ENCODE peak calls at places on chromosomes 2 and 18, in eight cellular contexts. T is AG04449; O is CD8-positive, alpha-beta T cell; M is GM10248; W is right lobe of liver; H is brain microvascular endothelial cell; E is nephron progenitor cell; V is keratinocyte. Z is an unnamed sample.

GRCh38 chr18:75544496-75544895 is 117.0 kb upstream of the SMIM21 start:
- DNase-seq in T (no peak), O (no peak), M (no peak), W (no peak), H (peak), E (no peak), V (peak), Z (no peak)

GRCh38 chr2:27431395-27431794 is 3.0 kb downstream of the NRBP1 start:
- DNase-seq in T (no peak), O (no peak), M (no peak), W (no peak), H (peak), E (no peak), V (no peak), Z (no peak)

GRCh38 chr2:197705912-197706838 is 1.0 kb downstream of the MARS2 start:
- DNase-seq in T (no peak), O (no peak), M (no peak), W (peak), H (no peak), E (peak), V (no peak), Z (peak)

GRCh38 chr2:122412360-122412759 is 656.9 kb downstream of the TSN start:
- DNase-seq in T (no peak), O (no peak), M (no peak), W (no peak), H (no peak), E (no peak), V (no peak), Z (no peak)

GRCh38 chr18:10442551-10442971 is 11.9 kb upstream of the APCDD1 start:
- DNase-seq in T (no peak), O (no peak), M (no peak), W (no peak), H (no peak), E (no peak), V (no peak), Z (no peak)

GRCh38 chr2:186042207-186043028 is 303.8 kb downstream of the FSIP2 start:
- DNase-seq in T (no peak), O (no peak), M (no peak), W (no peak), H (no peak), E (no peak), V (no peak), Z (no peak)

GRCh38 chr2:165008916-165009315 is 53.6 kb upstream of the SLC38A11 start:
- DNase-seq in T (no peak), O (no peak), M (no peak), W (no peak), H (no peak), E (no peak), V (peak), Z (no peak)

GRCh38 chr2:138000037-138000436 is 35.8 kb downstream of the HNMT start:
- DNase-seq in T (no peak), O (no peak), M (no peak), W (no peak), H (no peak), E (no peak), V (no peak), Z (no peak)

GRCh38 chr18:48942554-48943261 is 8.1 kb downstream of the SMAD7 start:
- DNase-seq in T (peak), O (no peak), M (no peak), W (peak), H (peak), E (peak), V (no peak), Z (no peak)

GRCh38 chr2:219736196-219736595 is 108.8 kb downstream of the SLC4A3 start:
- DNase-seq in T (no peak), O (no peak), M (peak), W (no peak), H (peak), E (peak), V (no peak), Z (peak)

GRCh38 chr2:132621131-132621875 is 48.7 kb downstream of the LYPD1 start:
- DNase-seq in T (no peak), O (no peak), M (no peak), W (peak), H (no peak), E (no peak), V (no peak), Z (no peak)

GRCh38 chr18:48629730-48630324 is 91.0 kb downstream of the CTIF start:
- DNase-seq in T (peak), O (no peak), M (no peak), W (peak), H (peak), E (no peak), V (no peak), Z (no peak)

GRCh38 chr2:195658541-195658890 is 1.5 kb downstream of the SLC39A10 start:
- DNase-seq in T (no peak), O (no peak), M (no peak), W (no peak), H (peak), E (no peak), V (no peak), Z (no peak)

GRCh38 chr18:21599585-21600525 is 649 bp downstream of the ESCO1 start:
- DNase-seq in T (no peak), O (peak), M (peak), W (peak), H (no peak), E (peak), V (no peak), Z (no peak)

GRCh38 chr2:2563309-2563860 is 232.3 kb upstream of the MYT1L start:
- DNase-seq in T (no peak), O (no peak), M (no peak), W (no peak), H (no peak), E (no peak), V (no peak), Z (no peak)

GRCh38 chr18:75293591-75293990 is 83.0 kb downstream of the TSHZ1 start:
- DNase-seq in T (no peak), O (no peak), M (no peak), W (no peak), H (peak), E (no peak), V (no peak), Z (no peak)

GRCh38 chr18:25704096-25704870 is 352.3 kb upstream of the ZNF521 start:
- DNase-seq in T (no peak), O (no peak), M (no peak), W (no peak), H (no peak), E (no peak), V (no peak), Z (peak)

GRCh38 chr2:100733344-100734187 is 86.4 kb upstream of the NPAS2 start:
- DNase-seq in T (no peak), O (no peak), M (no peak), W (peak), H (peak), E (peak), V (no peak), Z (no peak)

GRCh38 chr2:45945182-45945779 is 293.8 kb downstream of the PRKCE start:
- DNase-seq in T (no peak), O (no peak), M (no peak), W (no peak), H (no peak), E (no peak), V (no peak), Z (no peak)

GRCh38 chr18:49988733-49989132 is 175.4 kb upstream of the ACAA2 start:
- DNase-seq in T (no peak), O (no peak), M (no peak), W (no peak), H (no peak), E (no peak), V (no peak), Z (no peak)

GRCh38 chr18:49988101-49988500 is 174.8 kb upstream of the ACAA2 start:
- DNase-seq in T (no peak), O (no peak), M (no peak), W (no peak), H (no peak), E (no peak), V (no peak), Z (no peak)

GRCh38 chr18:49997468-49998045 is 184.2 kb upstream of the ACAA2 start:
- DNase-seq in T (no peak), O (no peak), M (no peak), W (no peak), H (no peak), E (no peak), V (no peak), Z (no peak)

GRCh38 chr18:49994410-49994809 is 181.1 kb upstream of the ACAA2 start:
- DNase-seq in T (no peak), O (no peak), M (no peak), W (peak), H (no peak), E (no peak), V (no peak), Z (no peak)

DNA sequence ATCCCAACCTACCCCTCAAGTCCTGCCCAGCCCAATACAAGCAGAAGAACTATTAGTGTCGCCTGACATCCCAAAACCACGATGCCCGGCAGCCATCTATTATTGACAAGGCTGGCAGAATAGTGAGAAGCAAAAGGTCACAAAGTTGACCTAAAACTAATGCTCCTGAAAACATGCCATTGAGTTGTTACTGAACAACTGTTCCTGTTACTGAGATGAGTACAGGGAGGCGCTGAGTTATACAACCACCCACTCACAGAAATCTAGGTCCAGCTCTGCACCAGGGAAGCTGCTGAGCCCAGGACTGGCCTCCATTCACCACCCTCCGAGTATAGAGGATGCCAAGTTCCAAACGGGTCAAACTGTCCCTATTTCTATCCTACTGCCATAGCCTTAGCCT is 180.0 kb upstream of the ACAA2 start:
- DNase-seq in T (no peak), O (no peak), M (no peak), W (peak), H (no peak), E (no peak), V (no peak), Z (no peak)
- TF ChIP-seq CTCF in T (no peak), O (no peak), M (no peak), W (no peak), H (no peak), E (no peak), V (no peak), Z (no peak)

GRCh38 chr2:232653441-232653840 is 20.0 kb downstream of the EFHD1 start:
- DNase-seq in T (no peak), O (no peak), M (no peak), W (no peak), H (no peak), E (no peak), V (no peak), Z (no peak)

GRCh38 chr2:232659359-232659758 is 26.0 kb downstream of the EFHD1 start:
- DNase-seq in T (no peak), O (no peak), M (no peak), W (no peak), H (no peak), E (no peak), V (no peak), Z (no peak)

GRCh38 chr2:232655392-232655791 is 22.0 kb downstream of the EFHD1 start:
- DNase-seq in T (no peak), O (no peak), M (no peak), W (peak), H (no peak), E (no peak), V (no peak), Z (no peak)

GRCh38 chr2:232662486-232663260 is 29.3 kb downstream of the EFHD1 start:
- DNase-seq in T (no peak), O (no peak), M (no peak), W (no peak), H (no peak), E (no peak), V (no peak), Z (no peak)

GRCh38 chr2:232658217-232658785 is 24.9 kb downstream of the EFHD1 start:
- DNase-seq in T (no peak), O (no peak), M (no peak), W (no peak), H (no peak), E (no peak), V (no peak), Z (no peak)
- TF ChIP-seq CTCF in T (no peak), O (no peak), M (peak), W (no peak), H (peak), E (no peak), V (no peak), Z (no peak)

GRCh38 chr2:24382363-24383021 is 22.2 kb upstream of the ITSN2 start:
- DNase-seq in T (peak), O (peak), M (peak), W (peak), H (peak), E (peak), V (no peak), Z (peak)
- TF ChIP-seq CTCF in T (peak), O (peak), M (peak), W (peak), H (peak), E (peak), V (peak), Z (peak)

GRCh38 chr2:113406114-113406513 is 31.4 kb upstream of the ZNG1B start:
- DNase-seq in T (no peak), O (no peak), M (no peak), W (no peak), H (no peak), E (peak), V (no peak), Z (peak)

DNA sequence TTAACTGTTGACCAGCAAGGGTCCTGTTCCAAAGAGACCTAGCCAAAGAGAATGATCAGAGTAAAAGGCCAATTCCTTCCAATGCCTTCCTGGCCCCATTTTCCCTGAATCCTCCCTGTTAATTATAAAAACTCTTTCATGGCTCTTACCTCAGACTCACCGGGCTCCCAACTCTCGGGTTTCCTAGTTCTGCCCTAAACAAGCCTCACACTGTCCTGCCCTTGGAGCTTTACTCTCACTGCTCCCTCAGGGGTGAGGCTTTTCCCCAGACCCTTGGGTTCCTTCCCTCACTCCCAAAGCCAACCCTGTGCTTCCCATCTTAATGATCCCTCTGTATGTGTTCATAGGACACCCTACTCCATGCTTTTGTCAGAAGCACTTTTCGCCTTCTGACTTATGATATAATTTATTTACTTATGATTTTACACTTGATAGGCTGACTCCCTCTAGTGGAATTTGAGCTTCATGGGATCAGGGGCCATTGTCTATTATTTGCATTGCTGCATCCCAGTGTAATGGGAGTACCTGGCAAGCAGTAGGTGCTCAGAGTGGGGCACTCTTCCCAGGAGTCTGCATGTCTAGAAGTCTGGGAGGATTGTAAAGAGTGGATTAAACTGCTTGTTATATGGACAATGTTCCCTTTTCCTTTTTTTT is 29.9 kb upstream of the ZNG1B start:
- DNase-seq in T (no peak), O (no peak), M (no peak), W (no peak), H (peak), E (no peak), V (no peak), Z (no peak)
- TF ChIP-seq CTCF in T (no peak), O (no peak), M (no peak), W (peak), H (peak), E (no peak), V (peak), Z (peak)

GRCh38 chr2:8219631-8220393 is 462.0 kb upstream of the ID2 start:
- DNase-seq in T (no peak), O (no peak), M (no peak), W (no peak), H (no peak), E (no peak), V (no peak), Z (no peak)
- TF ChIP-seq CTCF in T (no peak), O (no peak), M (no peak), W (no peak), H (no peak), E (no peak), V (no peak), Z (no peak)

Z was measured in neural crest cell.